ENCODE peak calls at places on chromosome X, in ten cellular contexts. O, S, M, I, J, B, N, H, X and K are unnamed samples.

GRCh38 chrX:69607616-69608015 is 8.3 kb upstream of the EDA start:
- DNase-seq in O (no peak), S (no peak), M (no peak), I (no peak), J (no peak), B (no peak), N (no peak), H (no peak), X (no peak), K (no peak)

GRCh38 chrX:91108761-91109160 is 325.9 kb upstream of the PABPC5 start:
- DNase-seq in O (no peak), S (no peak), M (no peak), I (no peak), J (no peak), B (no peak), N (no peak), H (no peak), X (no peak), K (no peak)

GRCh38 chrX:21683910-21684309 is 25.8 kb upstream of the KLHL34 start:
- DNase-seq in O (no peak), S (no peak), M (no peak), I (no peak), J (no peak), B (no peak), N (no peak), H (no peak), X (no peak), K (no peak)

GRCh38 chrX:9562851-9563250 is 98.0 kb downstream of the TBL1X start:
- DNase-seq in O (no peak), S (no peak), M (peak; percentile 76), I (peak; percentile 68), J (no peak), B (no peak), N (no peak), H (no peak), X (no peak), K (no peak)

GRCh38 chrX:31154941-31155340 is 83.1 kb upstream of the FTHL17 start:
- DNase-seq in O (no peak), S (no peak), M (no peak), I (no peak), J (no peak), B (no peak), N (no peak), H (peak; percentile 82), X (no peak), K (no peak)

GRCh38 chrX:148298737-148299136 is 201.7 kb upstream of the AFF2 start:
- DNase-seq in O (no peak), S (no peak), M (no peak), I (no peak), J (no peak), B (no peak), N (no peak), H (no peak), X (no peak), K (no peak)

GRCh38 chrX:119606508-119607389 is 525 bp upstream of the NKRF start:
- DNase-seq in O (no peak), S (peak; percentile 49), M (peak; percentile 47), I (no peak), J (peak; percentile 3), B (no peak), N (no peak), H (no peak), X (no peak), K (no peak)

GRCh38 chrX:131067846-131068745 is 9.9 kb downstream of the ARHGAP36 start:
- DNase-seq in O (no peak), S (no peak), M (no peak), I (no peak), J (no peak), B (no peak), N (no peak), H (peak; percentile 51), X (no peak), K (no peak)

GRCh38 chrX:42107495-42108139 is 184.3 kb upstream of the CASK start:
- DNase-seq in O (no peak), S (peak; percentile 61), M (no peak), I (no peak), J (no peak), B (no peak), N (no peak), H (no peak), X (no peak), K (peak; percentile 54)

GRCh38 chrX:108131471-108131870 is 39.9 kb downstream of the ATG4A start:
- DNase-seq in O (no peak), S (no peak), M (no peak), I (no peak), J (no peak), B (no peak), N (no peak), H (no peak), X (peak; percentile 80), K (no peak)

GRCh38 chrX:128106630-128107029 is 54.4 kb upstream of the ACTRT1 start:
- DNase-seq in O (peak; percentile 23), S (no peak), M (no peak), I (no peak), J (peak; percentile 6), B (peak; percentile 1), N (no peak), H (peak; percentile 61), X (no peak), K (no peak)

GRCh38 chrX:42366181-42366580 is 411.8 kb downstream of the PPP1R2C start:
- DNase-seq in O (no peak), S (no peak), M (no peak), I (no peak), J (no peak), B (no peak), N (no peak), H (no peak), X (no peak), K (no peak)